ENCODE peak calls at places on chromosomes 3 and 15, in four cellular contexts. E is psoas muscle, R is HFFc6, Y is neural progenitor cell. I is an unnamed sample.

GRCh38 chr3:184685646-184686045 is 26.2 kb downstream of the MAGEF1 start:
- DNase-seq in R (no peak), E (no peak), Y (peak; percentile 68), I (no peak)

GRCh38 chr15:42081463-42081830 is 12.9 kb downstream of the PLA2G4D start:
- DNase-seq in R (no peak), Y (no peak), E (no peak), I (no peak)

GRCh38 chr3:161403251-161403650 is 31.9 kb upstream of the SPTSSB start:
- DNase-seq in Y (no peak), R (no peak), E (no peak), I (no peak)

GRCh38 chr3:23663661-23664186 is 142.0 kb upstream of the UBE2E1 start:
- DNase-seq in R (no peak), Y (no peak), E (no peak), I (no peak)

GRCh38 chr15:40600956-40601355 is 6.9 kb downstream of the KNL1 start:
- DNase-seq in E (no peak), R (no peak), Y (no peak), I (no peak)

GRCh38 chr15:77014137-77015081 is 19.5 kb downstream of the PSTPIP1 start:
- DNase-seq in Y (no peak), R (no peak), E (peak; percentile 23), I (no peak)

GRCh38 chr3:157405457-157405856 is 31.2 kb upstream of the PTX3 start:
- DNase-seq in Y (no peak), R (peak; percentile 16), E (no peak), I (no peak)

GRCh38 chr3:35070088-35070487 is 569.2 kb upstream of the ARPP21 start:
- DNase-seq in Y (no peak), E (no peak), R (no peak), I (no peak)

GRCh38 chr15:75646944-75647364 is 758 bp upstream of the SNX33 start:
- DNase-seq in E (no peak), R (no peak), Y (peak; percentile 46), I (peak; percentile 19)

GRCh38 chr3:135784557-135784956 is 181.0 kb upstream of the PPP2R3A start:
- DNase-seq in Y (no peak), R (no peak), E (no peak), I (no peak)

GRCh38 chr3:64848127-64848526 is 160.3 kb upstream of the ADAMTS9 start:
- DNase-seq in R (no peak), E (no peak), Y (no peak), I (no peak)

GRCh38 chr3:134086616-134087015 is 56.9 kb upstream of the SLCO2A1 start:
- DNase-seq in R (no peak), E (no peak), Y (no peak), I (no peak)

GRCh38 chr3:14988988-14989394 is 41.6 kb downstream of the NR2C2 start:
- DNase-seq in R (no peak), Y (peak; percentile 30), E (no peak), I (no peak)

GRCh38 chr15:81301815-81302399 is 22.0 kb downstream of the STARD5 start:
- DNase-seq in R (no peak), E (no peak), Y (no peak), I (no peak)

GRCh38 chr3:139261754-139262632 is 81.8 kb upstream of the MRPS22 start:
- DNase-seq in R (no peak), E (no peak), Y (no peak), I (no peak)

GRCh38 chr15:80638553-80639167 is 56.5 kb upstream of the ABHD17C start:
- DNase-seq in R (no peak), Y (no peak), E (no peak), I (no peak)

GRCh38 chr15:37058316-37058985 is 41.9 kb downstream of the MEIS2 start:
- DNase-seq in Y (peak; percentile 70), R (no peak), E (no peak), I (no peak)

GRCh38 chr3:170055209-170055608 is 17.4 kb downstream of the GPR160 start:
- DNase-seq in R (peak; percentile 27), E (no peak), Y (no peak), I (no peak)

GRCh38 chr15:52808441-52808840 is 18.3 kb upstream of the ONECUT1 start:
- DNase-seq in E (no peak), Y (no peak), R (peak; percentile 5), I (no peak)

GRCh38 chr3:10867384-10867783 is 51.4 kb downstream of the SLC6A11 start:
- DNase-seq in Y (peak; percentile 78), E (no peak), R (peak; percentile 9), I (peak; percentile 25)

GRCh38 chr3:28226020-28226419 is 15.4 kb upstream of the CMC1 start:
- DNase-seq in E (no peak), Y (no peak), R (no peak), I (no peak)

GRCh38 chr15:80550219-80550909 is 144.7 kb upstream of the ABHD17C start:
- DNase-seq in R (peak; percentile 86), Y (no peak), E (no peak), I (no peak)

GRCh38 chr3:184381261-184382224 is 1.7 kb downstream of the CHRD start:
- DNase-seq in E (peak; percentile 55), R (no peak), Y (peak; percentile 74), I (no peak)

GRCh38 chr3:70982274-70982673 is 601.3 kb downstream of the FOXP1 start:
- DNase-seq in R (peak; percentile 56), Y (no peak), E (no peak), I (no peak)

GRCh38 chr3:55367396-55367795 is 119.7 kb downstream of the WNT5A start:
- DNase-seq in E (no peak), R (no peak), Y (no peak), I (no peak)

GRCh38 chr15:37291920-37292319 is 191.6 kb upstream of the MEIS2 start:
- DNase-seq in E (no peak), Y (no peak), R (no peak), I (no peak)

GRCh38 chr3:130516645-130517512 is at the start of gene COL6A6:
- DNase-seq in Y (peak; percentile 52), E (no peak), R (no peak), I (no peak)

GRCh38 chr3:12508316-12508715 is 24.0 kb downstream of the TSEN2 start:
- DNase-seq in E (peak; percentile 21), Y (no peak), R (peak; percentile 95), I (peak; percentile 49)

GRCh38 chr3:128497305-128498126 is 4.5 kb upstream of the GATA2 start:
- DNase-seq in R (peak; percentile 50), Y (peak; percentile 90), E (peak; percentile 61), I (peak; percentile 85)

GRCh38 chr15:50906954-50907865 is 1.3 kb upstream of the AP4E1 start:
- DNase-seq in E (no peak), R (no peak), Y (no peak), I (no peak)

GRCh38 chr3:37985637-37986320 is 4.8 kb upstream of the VILL start:
- DNase-seq in E (no peak), R (no peak), Y (no peak), I (no peak)
- TF ChIP-seq CTCF in E (no peak), R (peak; percentile 40), Y (peak; percentile 24), I (no peak)

DNA sequence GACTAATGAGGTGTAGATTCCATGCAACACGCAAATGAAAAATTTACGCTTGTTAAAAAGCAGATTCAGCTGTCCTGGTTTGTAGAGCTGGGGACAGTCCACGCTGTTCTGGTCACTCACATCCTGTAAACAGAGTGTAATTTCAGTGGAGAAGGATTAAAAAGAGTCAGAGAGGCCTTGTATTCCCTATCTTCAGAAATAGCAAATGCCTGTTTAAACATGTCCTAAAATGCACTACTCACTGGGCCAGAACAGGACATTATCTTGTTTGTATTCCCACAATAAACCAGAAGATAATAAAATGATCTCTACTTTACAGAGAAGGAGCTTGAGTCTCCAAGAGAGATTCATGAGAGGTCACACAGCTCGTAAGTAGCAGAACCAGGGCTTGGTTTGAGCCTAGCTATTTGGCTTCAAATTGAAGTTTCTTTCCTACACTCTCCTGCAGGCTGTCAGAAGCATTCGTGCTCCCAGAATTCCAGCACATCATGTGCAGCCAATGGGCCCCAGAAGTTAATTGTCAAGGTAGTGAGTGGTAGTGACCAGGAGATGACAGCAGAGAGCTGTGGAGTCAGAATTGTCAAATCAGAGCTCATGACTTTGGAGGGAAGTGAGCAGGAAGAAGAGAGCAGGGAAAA is 242.5 kb downstream of the ATP8B4 start:
- DNase-seq in Y (peak; percentile 45), R (no peak), E (no peak), I (no peak)
- TF ChIP-seq CTCF in Y (peak; percentile 61), R (no peak), E (no peak), I (peak; percentile 15)

GRCh38 chr15:25070357-25070963 is 115.7 kb downstream of the SNRPN start:
- DNase-seq in Y (no peak), R (no peak), E (no peak), I (no peak)
- TF ChIP-seq CTCF in Y (no peak), R (no peak), E (no peak), I (no peak)

GRCh38 chr3:121834734-121835709 is at the start of the genes EAF2 and IQCB1:
- DNase-seq in E (peak; percentile 94), R (peak; percentile 92), Y (peak; percentile 97), I (peak; percentile 96)
- TF ChIP-seq CTCF in E (peak; percentile 2), R (no peak), Y (peak; percentile 9), I (no peak)

GRCh38 chr3:131549340-131549739 is 46.6 kb upstream of the MRPL3 start:
- DNase-seq in E (no peak), R (no peak), Y (no peak), I (peak; percentile 31)
- TF ChIP-seq CTCF in E (no peak), R (peak; percentile 75), Y (peak; percentile 58), I (peak; percentile 76)

GRCh38 chr3:120181632-120182031 is 87.4 kb upstream of the GSK3B start:
- DNase-seq in Y (no peak), E (no peak), R (no peak), I (no peak)
- TF ChIP-seq CTCF in Y (no peak), E (no peak), R (peak; percentile 8), I (peak; percentile 15)